ENCODE peak calls at places on chromosome 3, in five cellular contexts. P is NCI-H2081; V is stimulated activated CD4-positive, alpha-beta T cell treated with anti-CD3 and anti-CD28 coated beads, Interleukin-12 subunit alpha, Interleukin-12 subunit beta, amount 100 ng/mL, for 4 hours; X is globus pallidus; E is substantia nigra. M is an unnamed sample.

GRCh38 chr3:40476478-40477470 is at the start of gene ZNF619:
- DNase-seq in P (peak; percentile 6), V (peak; percentile 44), X (peak; percentile 63), E (peak; percentile 48), M (peak; percentile 37)

GRCh38 chr3:117170112-117170511 is 460.5 kb downstream of the TUSC7 start:
- DNase-seq in P (no peak), V (no peak), X (no peak), E (no peak), M (no peak)

GRCh38 chr3:195102609-195103467 is 168.1 kb downstream of the XXYLT1 start:
- DNase-seq in P (no peak), V (no peak), X (no peak), E (no peak), M (no peak)

GRCh38 chr3:60229502-60229901 is 1021.8 kb downstream of the FHIT start:
- DNase-seq in P (no peak), V (no peak), X (no peak), E (no peak), M (no peak)

GRCh38 chr3:129046037-129046731 is 14.4 kb upstream of the GP9 start:
- DNase-seq in P (no peak), V (no peak), X (no peak), E (no peak), M (no peak)

GRCh38 chr3:8576841-8577553 is 67.6 kb downstream of the SSUH2 start:
- DNase-seq in P (no peak), V (no peak), X (no peak), E (no peak), M (no peak)

GRCh38 chr3:189947948-189948723 is 172.6 kb downstream of the P3H2 start:
- DNase-seq in P (peak; percentile 57), V (no peak), X (no peak), E (no peak), M (no peak)

GRCh38 chr3:29374255-29374654 is 93.4 kb downstream of the RBMS3 start:
- DNase-seq in P (no peak), V (no peak), X (no peak), E (no peak), M (no peak)

GRCh38 chr3:30476373-30477082 is 129.9 kb upstream of the TGFBR2 start:
- DNase-seq in P (no peak), V (no peak), X (no peak), E (no peak), M (no peak)

GRCh38 chr3:187669675-187670504 is at the start of gene SST:
- DNase-seq in P (no peak), V (no peak), X (no peak), E (no peak), M (no peak)

GRCh38 chr3:126030455-126030854 is 53.5 kb downstream of the SLC41A3 start:
- DNase-seq in P (no peak), V (no peak), X (no peak), E (no peak), M (no peak)

GRCh38 chr3:44648564-44649229 is at the start of gene ZNF35:
- DNase-seq in P (peak; percentile 85), V (peak; percentile 39), X (peak; percentile 85), E (peak; percentile 43), M (peak; percentile 11)

GRCh38 chr3:195040773-195041520 is 230.0 kb downstream of the XXYLT1 start:
- DNase-seq in P (no peak), V (no peak), X (no peak), E (no peak), M (no peak)